ENCODE peak calls at places on chromosomes 12 and 14, in nine cellular contexts. Q is left lobe of liver; O is mucosa of gallbladder; B is stimulated activated CD8-positive, alpha-beta memory T cell treated with anti-CD3 and anti-CD28 coated beads, Interleukin-4, amount 100 ng/mL, for 24 hours; G is aorta; Y is hypothalamus; S is iPS-NIHi11; R is stimulated activated CD4-positive, alpha-beta T cell treated with anti-CD3 and anti-CD28 coated beads, Interleukin-4, amount 100 ng/mL, for 24 hours; K is kidney tubule cell. T is an unnamed sample.

GRCh38 chr12:6306599-6307220 is 3.8 kb upstream of the PLEKHG6 start:
- DNase-seq in Q (no peak), O (no peak), B (no peak), G (peak), Y (no peak), S (no peak), R (no peak), K (no peak), T (no peak)

GRCh38 chr12:33006106-33006505 is 109.5 kb upstream of the PKP2 start:
- DNase-seq in Q (no peak), O (no peak), B (no peak), G (no peak), Y (no peak), S (no peak), R (no peak), K (no peak), T (no peak)

GRCh38 chr12:124655317-124656213 is 88.2 kb upstream of the NCOR2 start:
- DNase-seq in Q (peak), O (peak), B (no peak), G (peak), Y (peak), S (peak), R (no peak), K (no peak), T (no peak)

GRCh38 chr14:102028733-102029132 is 58.1 kb downstream of the HSP90AA1 start:
- DNase-seq in Q (no peak), O (no peak), B (no peak), G (no peak), Y (no peak), S (no peak), R (no peak), K (peak), T (no peak)

GRCh38 chr12:98532687-98533304 is 17.4 kb downstream of the TMPO start:
- DNase-seq in Q (no peak), O (no peak), B (no peak), G (no peak), Y (no peak), S (peak), R (no peak), K (peak), T (peak)

GRCh38 chr12:89154743-89155530 is 197.4 kb downstream of the DUSP6 start:
- DNase-seq in Q (no peak), O (no peak), B (no peak), G (no peak), Y (no peak), S (no peak), R (no peak), K (no peak), T (no peak)

GRCh38 chr12:132069336-132069985 is 74.7 kb downstream of the DDX51 start:
- DNase-seq in Q (no peak), O (no peak), B (no peak), G (no peak), Y (no peak), S (no peak), R (no peak), K (no peak), T (no peak)

GRCh38 chr12:130838284-130838950 is 633 bp downstream of the STX2 start:
- DNase-seq in Q (peak), O (no peak), B (no peak), G (peak), Y (no peak), S (peak), R (peak), K (peak), T (peak)

GRCh38 chr12:75838309-75838708 is 193.3 kb downstream of the PHLDA1 start:
- DNase-seq in Q (no peak), O (no peak), B (no peak), G (no peak), Y (no peak), S (no peak), R (no peak), K (no peak), T (no peak)

GRCh38 chr12:93786669-93787397 is 109.7 kb downstream of the CRADD start:
- DNase-seq in Q (no peak), O (no peak), B (no peak), G (no peak), Y (no peak), S (no peak), R (no peak), K (peak), T (no peak)

GRCh38 chr12:49288922-49289555 is 5.9 kb upstream of the PRPH start:
- DNase-seq in Q (no peak), O (no peak), B (no peak), G (peak), Y (no peak), S (no peak), R (no peak), K (no peak), T (no peak)

T was measured in SW 1271.